ENCODE peak calls at places on chromosomes 5 and 9, in six cellular contexts. Z is left ventricle myocardium inferior, U is tibial artery, W is mammary epithelial cell, N is IMR-90, L is GM23248. S is an unnamed sample.
A peak's percentile ranks its signal among the peaks of the same experiment; 100 is the strongest.

GRCh38 chr5:15528476-15528875 is 28.5 kb downstream of the FBXL7 start:
- DNase-seq in L (no peak), N (no peak), W (no peak), Z (no peak), U (no peak), S (no peak)

GRCh38 chr5:59845733-59846132 is 47.8 kb downstream of the PDE4D start:
- DNase-seq in N (peak; percentile 58), W (peak; percentile 4), Z (no peak), U (no peak), L (peak; percentile 6), S (no peak)

GRCh38 chr9:135353935-135354334 is 125.6 kb upstream of the PPP1R26 start:
- DNase-seq in U (no peak), Z (no peak), W (no peak), L (no peak), N (no peak), S (no peak)

GRCh38 chr5:73436535-73437125 is 11.9 kb downstream of the FOXD1 start:
- DNase-seq in Z (no peak), N (no peak), L (peak; percentile 4), U (no peak), W (no peak), S (no peak)

GRCh38 chr9:117403403-117403811 is 11.4 kb downstream of the ASTN2 start:
- DNase-seq in W (no peak), U (no peak), L (no peak), Z (no peak), N (no peak), S (no peak)

GRCh38 chr9:35577486-35577885 is 27.6 kb upstream of the TESK1 start:
- DNase-seq in W (no peak), N (no peak), U (no peak), L (no peak), Z (no peak), S (no peak)

GRCh38 chr5:130479045-130479804 is 575.0 kb downstream of the CHSY3 start:
- DNase-seq in W (no peak), N (no peak), U (no peak), Z (no peak), L (no peak), S (no peak)

GRCh38 chr5:115579216-115579615 is 23.1 kb downstream of the TICAM2 start:
- DNase-seq in U (no peak), N (no peak), Z (no peak), W (no peak), L (no peak), S (no peak)

GRCh38 chr9:87497080-87497603 is 525 bp upstream of the DAPK1 start:
- DNase-seq in U (no peak), N (no peak), Z (no peak), W (no peak), L (no peak), S (no peak)

GRCh38 chr5:173733831-173734491 is 117.5 kb upstream of the BOD1 start:
- DNase-seq in N (no peak), L (no peak), U (no peak), W (no peak), Z (no peak), S (no peak)

GRCh38 chr5:452856-453710 is 10.1 kb downstream of the EXOC3 start:
- DNase-seq in L (no peak), W (no peak), N (no peak), U (peak; percentile 49), Z (peak; percentile 9), S (no peak)

GRCh38 chr5:91020065-91020800 is 362.9 kb downstream of the ARRDC3 start:
- DNase-seq in W (no peak), Z (no peak), N (peak; percentile 63), L (peak; percentile 12), U (no peak), S (no peak)

GRCh38 chr9:88530051-88530450 is 4.9 kb upstream of the NXNL2 start:
- DNase-seq in L (peak; percentile 76), W (no peak), N (peak; percentile 78), U (no peak), Z (no peak), S (no peak)

GRCh38 chr5:4994994-4995393 is 145.1 kb upstream of the ADAMTS16 start:
- DNase-seq in N (peak; percentile 1), U (no peak), W (peak; percentile 16), L (peak; percentile 91), Z (no peak), S (no peak)

GRCh38 chr5:172187118-172188032 is 649 bp downstream of the STK10 start:
- DNase-seq in U (no peak), L (peak; percentile 91), N (peak; percentile 80), W (peak; percentile 93), Z (peak; percentile 58), S (peak; percentile 87)

GRCh38 chr9:3074247-3074646 is 230.4 kb upstream of the PUM3 start:
- DNase-seq in W (no peak), U (no peak), L (no peak), N (no peak), Z (no peak), S (no peak)

GRCh38 chr9:115922441-115922840 is 231.2 kb upstream of the PAPPA start:
- DNase-seq in L (no peak), W (no peak), N (no peak), Z (no peak), U (no peak), S (no peak)

GRCh38 chr5:60535198-60535597 is 164.8 kb downstream of the DEPDC1B start:
- DNase-seq in N (no peak), U (no peak), Z (no peak), L (no peak), W (no peak), S (no peak)

GRCh38 chr5:136814621-136815378 is 449.5 kb upstream of the TRPC7 start:
- DNase-seq in N (peak; percentile 31), Z (no peak), L (peak; percentile 56), U (no peak), W (peak; percentile 19), S (no peak)

GRCh38 chr5:95848701-95849100 is 26.2 kb upstream of the GLRX start:
- DNase-seq in W (no peak), L (peak; percentile 91), N (peak; percentile 73), Z (no peak), U (no peak), S (no peak)

GRCh38 chr9:117494401-117495130 is 79.7 kb upstream of the ASTN2 start:
- DNase-seq in U (no peak), L (no peak), Z (no peak), N (no peak), W (no peak), S (no peak)

GRCh38 chr5:143220748-143221211 is 182.7 kb downstream of the NR3C1 start:
- DNase-seq in Z (no peak), L (no peak), U (no peak), W (no peak), N (no peak), S (no peak)

GRCh38 chr5:179759961-179760541 is 27.4 kb downstream of the MAML1 start:
- DNase-seq in Z (no peak), U (no peak), N (no peak), W (peak; percentile 15), L (no peak), S (no peak)

GRCh38 chr9:72691671-72692070 is 170.3 kb downstream of the TMC1 start:
- DNase-seq in L (no peak), Z (no peak), U (no peak), W (no peak), N (no peak), S (no peak)

GRCh38 chr5:113678924-113679575 is 165.6 kb downstream of the YTHDC2 start:
- DNase-seq in Z (no peak), U (no peak), N (peak; percentile 36), W (peak; percentile 36), L (peak; percentile 61), S (no peak)

GRCh38 chr9:117000834-117001233 is 313.7 kb downstream of the TRIM32 start:
- DNase-seq in U (no peak), N (no peak), L (no peak), Z (no peak), W (no peak), S (no peak)

DNA sequence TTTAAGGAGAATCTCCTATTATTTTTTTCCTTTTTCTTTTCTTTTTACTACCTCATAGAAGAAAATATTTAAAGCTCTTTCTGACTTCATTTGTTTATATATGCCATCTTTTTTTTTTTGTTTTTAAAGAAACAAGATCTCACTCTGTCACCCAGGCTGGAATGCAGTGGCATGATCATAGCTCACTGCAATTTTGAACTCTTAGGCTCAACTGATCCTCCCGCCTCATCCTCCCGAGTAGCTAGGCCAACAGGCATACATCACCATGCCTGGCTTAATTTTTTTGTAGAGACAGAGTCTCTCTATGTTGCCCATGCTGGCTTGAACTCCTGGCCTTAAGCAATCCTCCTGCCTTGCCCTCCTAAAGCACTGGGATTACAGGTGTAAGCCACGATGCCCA is 59.5 kb downstream of the LNPEP start:
- DNase-seq in U (no peak), N (no peak), Z (no peak), W (no peak), L (no peak), S (no peak)
- H3K36me3 ChIP-seq in U (peaks cover 27% of the 10 kb centered on the region), N (peaks cover 1% of the 10 kb centered on the region), Z (peaks cover 68% of the 10 kb centered on the region), W (peaks cover 12% of the 10 kb centered on the region), L (peaks cover 23% of the 10 kb centered on the region), S (peaks cover 12% of the 10 kb centered on the region)

GRCh38 chr5:131496400-131496713 is 138.7 kb downstream of the RAPGEF6 start:
- DNase-seq in W (no peak), L (no peak), U (no peak), N (no peak), Z (no peak), S (no peak)
- H3K36me3 ChIP-seq in W (peaks cover 22% of the 10 kb centered on the region), L (peaks cover 21% of the 10 kb centered on the region), U (peaks cover 13% of the 10 kb centered on the region), N (peaks cover 4% of the 10 kb centered on the region), Z (peaks cover 62% of the 10 kb centered on the region), S (peaks cover 2% of the 10 kb centered on the region)

DNA sequence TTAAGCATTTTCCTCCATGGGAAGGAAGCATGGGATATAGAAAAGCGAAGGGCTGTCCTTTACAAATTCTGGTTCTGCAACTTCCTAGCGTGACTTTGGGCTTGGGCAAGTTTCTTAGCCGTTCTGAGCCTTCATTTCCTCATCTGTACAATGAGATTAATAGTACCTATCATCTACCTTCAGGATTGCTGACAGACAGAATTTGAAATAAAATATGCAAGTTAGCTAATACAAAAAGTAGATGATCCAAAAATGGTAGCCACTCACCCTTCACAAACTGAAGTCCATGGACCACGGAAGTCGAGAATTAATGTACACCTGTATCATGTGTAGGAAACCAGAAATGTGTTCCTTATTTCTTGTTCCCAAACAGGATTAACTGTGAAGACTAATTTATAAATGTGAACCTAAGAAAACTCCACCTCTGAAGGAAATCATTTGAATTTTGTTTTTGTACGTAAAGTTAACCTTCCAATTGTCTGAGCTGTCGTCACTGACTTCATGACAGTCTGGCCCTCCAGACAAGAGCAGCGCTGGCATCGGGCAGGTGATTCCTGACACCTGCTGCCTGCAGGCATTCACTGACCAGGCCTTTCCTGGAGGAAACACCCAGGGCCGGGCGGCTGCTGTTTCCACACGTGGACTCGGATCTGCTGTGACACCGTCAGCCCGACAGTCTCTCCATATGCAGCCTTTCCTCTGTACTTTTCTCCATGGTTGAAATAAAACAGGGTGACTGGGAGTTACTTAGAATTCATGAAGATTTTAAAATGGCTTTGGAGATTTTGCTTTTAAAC is 63.4 kb downstream of the PSMB7 start:
- DNase-seq in L (no peak), N (no peak), W (no peak), Z (no peak), U (peak; percentile 49), S (no peak)
- H3K36me3 ChIP-seq in L (peaks cover 47% of the 10 kb centered on the region), N (peaks cover 91% of the 10 kb centered on the region), W (peaks cover 26% of the 10 kb centered on the region), Z (peaks cover 82% of the 10 kb centered on the region), U (peaks cover 45% of the 10 kb centered on the region), S (peaks cover 63% of the 10 kb centered on the region)

DNA sequence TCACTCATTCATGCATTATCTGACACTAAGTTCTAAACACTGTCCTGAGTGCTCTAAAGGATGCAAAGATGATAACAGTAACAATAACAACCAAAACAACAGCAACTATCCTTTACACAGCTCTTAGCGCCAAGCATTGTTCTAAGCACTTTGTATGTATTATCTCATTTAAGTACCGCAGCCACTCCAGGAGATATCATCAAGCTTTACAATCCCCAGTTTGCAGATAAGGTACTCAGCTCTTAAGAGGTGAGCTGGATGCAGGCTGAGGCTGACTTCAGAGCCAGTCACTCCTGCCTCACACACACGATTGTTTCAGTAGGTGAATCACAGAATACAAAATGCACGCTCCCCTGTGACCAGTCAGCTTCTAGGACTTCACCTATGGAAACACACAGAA is 141.8 kb downstream of the PAX5 start:
- DNase-seq in W (peak; percentile 14), U (peak; percentile 21), N (no peak), L (no peak), Z (no peak), S (no peak)
- H3K36me3 ChIP-seq in W (no peaks in the 10 kb centered on the region), U (no peaks in the 10 kb centered on the region), N (no peaks in the 10 kb centered on the region), L (no peaks in the 10 kb centered on the region), Z (no peaks in the 10 kb centered on the region), S (no peaks in the 10 kb centered on the region)